ENCODE peak calls at places on chromosomes 4 and X, in four cellular contexts. Q, N, U and X are unnamed samples.

GRCh38 chr4:123353656-123354055 is 42.9 kb upstream of the SPRY1 start:
- DNase-seq in N (peak), U (no peak), Q (no peak), X (no peak)

GRCh38 chrX:151974336-151975227 is at the start of gene GABRE:
- DNase-seq in N (peak), U (peak), Q (peak), X (peak)

GRCh38 chrX:77003956-77004355 is 443.2 kb upstream of the FGF16 start:
- DNase-seq in N (peak), Q (no peak), U (no peak), X (no peak)

GRCh38 chr4:180950377-180950776 is 1292.8 kb upstream of the TENM3 start:
- DNase-seq in U (no peak), N (no peak), Q (no peak), X (no peak)

GRCh38 chr4:84279678-84280077 is 219.4 kb downstream of the NKX6-1 start:
- DNase-seq in Q (no peak), U (no peak), N (peak), X (no peak)

GRCh38 chr4:27293831-27294230 is 433.2 kb downstream of the STIM2 start:
- DNase-seq in U (no peak), N (no peak), Q (no peak), X (no peak)

GRCh38 chrX:35773958-35774564 is 24.1 kb upstream of the MAGEB16 start:
- DNase-seq in N (no peak), Q (no peak), U (no peak), X (no peak)

GRCh38 chrX:31658360-31658759 is 586.5 kb upstream of the FTHL17 start:
- DNase-seq in Q (no peak), U (no peak), N (peak), X (peak)

GRCh38 chr4:53068755-53069154 is 206.6 kb downstream of the RASL11B start:
- DNase-seq in U (no peak), Q (no peak), N (peak), X (no peak)

GRCh38 chr4:174717788-174718187 is 111.3 kb downstream of the GLRA3 start:
- DNase-seq in U (no peak), Q (no peak), N (no peak), X (no peak)

GRCh38 chr4:72858328-72858727 is 211.2 kb downstream of the COX18 start:
- DNase-seq in U (no peak), Q (no peak), N (peak), X (no peak)

GRCh38 chrX:78769933-78770332 is 22.4 kb downstream of the LPAR4 start:
- DNase-seq in Q (no peak), U (no peak), N (no peak), X (no peak)

DNA sequence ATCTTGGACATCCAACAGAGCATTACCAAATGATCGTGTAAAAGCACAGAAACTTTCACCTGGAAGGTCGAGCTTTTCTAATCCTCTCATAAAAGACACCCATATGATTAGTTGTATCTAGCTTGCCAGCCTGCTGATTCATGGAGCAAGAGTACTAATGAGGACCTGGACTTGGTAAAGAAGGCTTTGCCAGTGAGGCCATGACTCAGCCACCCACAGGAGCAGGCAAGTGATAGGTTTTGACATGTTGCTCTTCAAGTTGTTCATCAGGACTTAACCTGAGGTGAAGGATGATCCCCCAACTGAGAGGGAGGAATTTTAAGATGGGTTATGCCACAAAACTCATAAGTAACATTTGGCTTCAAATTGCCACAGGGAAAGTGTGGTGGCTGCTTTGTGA is 24.7 kb upstream of the EPGN start:
- DNase-seq in N (peak), U (no peak), Q (no peak), X (no peak)
- H3K27ac ChIP-seq in N (peak), U (no peak), Q (no peak), X (peak)

DNA sequence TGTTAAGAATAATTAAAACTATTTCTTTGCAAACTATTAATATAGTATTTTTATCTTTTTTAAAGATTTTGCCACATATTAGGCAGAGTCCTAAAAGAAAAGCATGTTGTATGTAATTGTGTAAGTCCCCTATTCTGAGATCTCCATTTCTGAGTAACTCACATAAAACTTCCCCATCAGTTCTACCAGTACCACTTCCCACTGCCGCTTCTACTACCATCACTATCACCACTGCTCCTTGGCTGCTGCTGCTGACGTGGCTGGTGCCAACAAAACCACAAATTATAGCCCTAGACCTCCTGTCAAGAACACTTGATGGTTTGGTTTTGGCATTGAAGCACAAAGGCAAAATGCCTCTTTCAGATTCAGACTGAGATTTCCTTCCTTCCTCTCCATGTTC is 106.3 kb downstream of the MMRN1 start:
- DNase-seq in U (no peak), Q (no peak), N (no peak), X (no peak)
- H2AFZ ChIP-seq in U (no peak), Q (no peak), N (no peak), X (no peak)

GRCh38 chr4:184342167-184342856 is 124.6 kb upstream of the ENPP6 start:
- DNase-seq in U (no peak), N (no peak), Q (no peak), X (no peak)

GRCh38 chr4:184344899-184345572 is 127.4 kb upstream of the ENPP6 start:
- DNase-seq in U (no peak), N (no peak), Q (no peak), X (no peak)

GRCh38 chr4:184343400-184344177 is 125.9 kb upstream of the ENPP6 start:
- DNase-seq in N (peak), Q (peak), U (peak), X (peak)

GRCh38 chr4:184345573-184345922 is 127.9 kb upstream of the ENPP6 start:
- DNase-seq in N (no peak), U (no peak), Q (no peak), X (peak)

GRCh38 chr4:184344435-184344834 is 126.8 kb upstream of the ENPP6 start:
- DNase-seq in N (no peak), Q (no peak), U (no peak), X (peak)
- H3K27ac ChIP-seq in N (no peak), Q (no peak), U (no peak), X (no peak)

GRCh38 chrX:14873676-14874049 is 442 bp downstream of the MOSPD2 start:
- DNase-seq in N (no peak), Q (no peak), U (no peak), X (no peak)
- H2AFZ ChIP-seq in N (peak), Q (peak), U (no peak), X (peak)